ENCODE peak calls at places on chromosomes 4 and X, in six cellular contexts. One of them, this sample, is unnamed.

GRCh38 chr4:44629280-44629866 is 22.1 kb downstream of the YIPF7 start:
- DNase-seq in CD8-positive, alpha-beta memory T cell: peak; percentile 46
- DNase-seq in right cardiac atrium: peak; percentile 15
- DNase-seq in mesendoderm: peak; percentile 70
- DNase-seq in fibroblast of lung: peak; percentile 45
- DNase-seq in tibial nerve: no peak
- DNase-seq in this sample: peak; percentile 7

GRCh38 chrX:98067611-98068010 is 1183.9 kb downstream of the RPA4 start:
- DNase-seq in tibial nerve: no peak
- DNase-seq in mesendoderm: peak; percentile 38
- DNase-seq in CD8-positive, alpha-beta memory T cell: no peak
- DNase-seq in fibroblast of lung: peak; percentile 11
- DNase-seq in right cardiac atrium: no peak
- DNase-seq in this sample: no peak

GRCh38 chrX:44884944-44885343 is 12.0 kb downstream of the KDM6A start:
- DNase-seq in mesendoderm: no peak
- DNase-seq in fibroblast of lung: no peak
- DNase-seq in tibial nerve: no peak
- DNase-seq in right cardiac atrium: no peak
- DNase-seq in CD8-positive, alpha-beta memory T cell: no peak
- DNase-seq in this sample: no peak

GRCh38 chr4:142846105-142846728 is at the start of gene INPP4B:
- DNase-seq in right cardiac atrium: peak; percentile 28
- DNase-seq in fibroblast of lung: peak; percentile 60
- DNase-seq in tibial nerve: peak; percentile 19
- DNase-seq in CD8-positive, alpha-beta memory T cell: peak; percentile 52
- DNase-seq in mesendoderm: peak; percentile 70
- DNase-seq in this sample: no peak

GRCh38 chr4:113835005-113835404 is 73.5 kb upstream of the CAMK2D start:
- DNase-seq in mesendoderm: peak; percentile 35
- DNase-seq in right cardiac atrium: no peak
- DNase-seq in tibial nerve: no peak
- DNase-seq in CD8-positive, alpha-beta memory T cell: no peak
- DNase-seq in fibroblast of lung: peak; percentile 13
- DNase-seq in this sample: no peak

GRCh38 chrX:22392176-22392814 is 119.6 kb downstream of the CBLL2 start:
- DNase-seq in right cardiac atrium: no peak
- DNase-seq in mesendoderm: no peak
- DNase-seq in fibroblast of lung: no peak
- DNase-seq in tibial nerve: no peak
- DNase-seq in CD8-positive, alpha-beta memory T cell: no peak
- DNase-seq in this sample: no peak

GRCh38 chr4:7529368-7529923 is 94.7 kb upstream of the PSAPL1 start:
- DNase-seq in tibial nerve: no peak
- DNase-seq in CD8-positive, alpha-beta memory T cell: no peak
- DNase-seq in right cardiac atrium: no peak
- DNase-seq in fibroblast of lung: no peak
- DNase-seq in mesendoderm: peak; percentile 86
- DNase-seq in this sample: no peak

GRCh38 chr4:8282742-8283141 is 13.2 kb downstream of the HTRA3 start:
- DNase-seq in mesendoderm: no peak
- DNase-seq in tibial nerve: no peak
- DNase-seq in fibroblast of lung: no peak
- DNase-seq in right cardiac atrium: peak; percentile 15
- DNase-seq in CD8-positive, alpha-beta memory T cell: no peak
- DNase-seq in this sample: no peak

GRCh38 chr4:87309625-87310024 is 13.1 kb downstream of the HSD17B13 start:
- DNase-seq in CD8-positive, alpha-beta memory T cell: no peak
- DNase-seq in right cardiac atrium: no peak
- DNase-seq in fibroblast of lung: no peak
- DNase-seq in mesendoderm: no peak
- DNase-seq in tibial nerve: no peak
- DNase-seq in this sample: no peak

GRCh38 chrX:64894454-64895038 is 81.7 kb downstream of the ZC4H2 start:
- DNase-seq in fibroblast of lung: no peak
- DNase-seq in tibial nerve: no peak
- DNase-seq in mesendoderm: peak; percentile 71
- DNase-seq in right cardiac atrium: no peak
- DNase-seq in CD8-positive, alpha-beta memory T cell: peak; percentile 47
- DNase-seq in this sample: no peak

GRCh38 chr4:17760602-17761001 is 20.8 kb downstream of the FAM184B start:
- DNase-seq in CD8-positive, alpha-beta memory T cell: no peak
- DNase-seq in right cardiac atrium: no peak
- DNase-seq in fibroblast of lung: no peak
- DNase-seq in tibial nerve: no peak
- DNase-seq in mesendoderm: peak; percentile 21
- DNase-seq in this sample: no peak

GRCh38 chr4:119314356-119314755 is 7.6 kb downstream of the FABP2 start:
- DNase-seq in CD8-positive, alpha-beta memory T cell: no peak
- DNase-seq in tibial nerve: no peak
- DNase-seq in mesendoderm: peak; percentile 66
- DNase-seq in fibroblast of lung: peak; percentile 71
- DNase-seq in right cardiac atrium: no peak
- DNase-seq in this sample: no peak

GRCh38 chr4:153207027-153207426 is 2.8 kb downstream of the TRIM2 start:
- DNase-seq in tibial nerve: no peak
- DNase-seq in right cardiac atrium: no peak
- DNase-seq in mesendoderm: peak; percentile 82
- DNase-seq in fibroblast of lung: no peak
- DNase-seq in CD8-positive, alpha-beta memory T cell: no peak
- DNase-seq in this sample: no peak

GRCh38 chr4:80239480-80239879 is 27.0 kb upstream of the FGF5 start:
- DNase-seq in mesendoderm: no peak
- DNase-seq in fibroblast of lung: no peak
- DNase-seq in CD8-positive, alpha-beta memory T cell: no peak
- DNase-seq in tibial nerve: no peak
- DNase-seq in right cardiac atrium: no peak
- DNase-seq in this sample: no peak

GRCh38 chr4:173012608-173013007 is 156.0 kb upstream of the GALNT7 start:
- DNase-seq in CD8-positive, alpha-beta memory T cell: no peak
- DNase-seq in fibroblast of lung: no peak
- DNase-seq in mesendoderm: no peak
- DNase-seq in tibial nerve: no peak
- DNase-seq in right cardiac atrium: no peak
- DNase-seq in this sample: no peak

GRCh38 chr4:17283832-17284231 is 228.1 kb downstream of the QDPR start:
- DNase-seq in mesendoderm: no peak
- DNase-seq in fibroblast of lung: no peak
- DNase-seq in CD8-positive, alpha-beta memory T cell: no peak
- DNase-seq in tibial nerve: no peak
- DNase-seq in right cardiac atrium: no peak
- DNase-seq in this sample: no peak

GRCh38 chr4:6647169-6647568 is 6.7 kb downstream of the MRFAP1 start:
- DNase-seq in right cardiac atrium: no peak
- DNase-seq in tibial nerve: no peak
- DNase-seq in mesendoderm: no peak
- DNase-seq in fibroblast of lung: no peak
- DNase-seq in CD8-positive, alpha-beta memory T cell: no peak
- DNase-seq in this sample: no peak

GRCh38 chrX:87805829-87806490 is 288.4 kb downstream of the KLHL4 start:
- DNase-seq in right cardiac atrium: no peak
- DNase-seq in tibial nerve: no peak
- DNase-seq in CD8-positive, alpha-beta memory T cell: no peak
- DNase-seq in mesendoderm: peak; percentile 75
- DNase-seq in fibroblast of lung: no peak
- DNase-seq in this sample: no peak

GRCh38 chrX:153969904-153970397 is 1.7 kb downstream of the HCFC1 start:
- DNase-seq in fibroblast of lung: peak; percentile 64
- DNase-seq in right cardiac atrium: no peak
- DNase-seq in CD8-positive, alpha-beta memory T cell: no peak
- DNase-seq in tibial nerve: no peak
- DNase-seq in mesendoderm: no peak
- DNase-seq in this sample: no peak

GRCh38 chr4:123856689-123857545 is 460.3 kb downstream of the SPRY1 start:
- DNase-seq in right cardiac atrium: peak; percentile 51
- DNase-seq in fibroblast of lung: peak; percentile 59
- DNase-seq in mesendoderm: peak; percentile 86
- DNase-seq in tibial nerve: no peak
- DNase-seq in CD8-positive, alpha-beta memory T cell: no peak
- DNase-seq in this sample: no peak

GRCh38 chrX:74537011-74537390 is 77.4 kb downstream of the RLIM start:
- DNase-seq in mesendoderm: peak; percentile 71
- DNase-seq in tibial nerve: no peak
- DNase-seq in right cardiac atrium: peak; percentile 41
- DNase-seq in fibroblast of lung: peak; percentile 47
- DNase-seq in CD8-positive, alpha-beta memory T cell: no peak
- DNase-seq in this sample: no peak

GRCh38 chr4:84799318-84799717 is 167.2 kb downstream of the WDFY3 start:
- DNase-seq in CD8-positive, alpha-beta memory T cell: no peak
- DNase-seq in right cardiac atrium: no peak
- DNase-seq in tibial nerve: no peak
- DNase-seq in mesendoderm: no peak
- DNase-seq in fibroblast of lung: no peak
- DNase-seq in this sample: no peak

GRCh38 chr4:83431200-83431599 is 24.4 kb downstream of the HELQ start:
- DNase-seq in tibial nerve: no peak
- DNase-seq in fibroblast of lung: no peak
- DNase-seq in mesendoderm: no peak
- DNase-seq in CD8-positive, alpha-beta memory T cell: no peak
- DNase-seq in right cardiac atrium: no peak
- DNase-seq in this sample: no peak

GRCh38 chr4:54228563-54229501 is at the start of gene PDGFRA:
- DNase-seq in tibial nerve: peak; percentile 70
- DNase-seq in CD8-positive, alpha-beta memory T cell: no peak
- DNase-seq in mesendoderm: peak; percentile 47
- DNase-seq in right cardiac atrium: peak; percentile 80
- DNase-seq in fibroblast of lung: peak; percentile 98
- DNase-seq in this sample: no peak
- H3K4me1 ChIP-seq in tibial nerve: peaks cover 80% of the 10 kb centered on the region
- H3K4me1 ChIP-seq in CD8-positive, alpha-beta memory T cell: peaks cover 18% of the 10 kb centered on the region
- H3K4me1 ChIP-seq in mesendoderm: peaks cover 4% of the 10 kb centered on the region
- H3K4me1 ChIP-seq in right cardiac atrium: peaks cover 7% of the 10 kb centered on the region
- H3K4me1 ChIP-seq in fibroblast of lung: peaks cover 9% of the 10 kb centered on the region
- H3K4me1 ChIP-seq in this sample: peaks cover 49% of the 10 kb centered on the region

DNA sequence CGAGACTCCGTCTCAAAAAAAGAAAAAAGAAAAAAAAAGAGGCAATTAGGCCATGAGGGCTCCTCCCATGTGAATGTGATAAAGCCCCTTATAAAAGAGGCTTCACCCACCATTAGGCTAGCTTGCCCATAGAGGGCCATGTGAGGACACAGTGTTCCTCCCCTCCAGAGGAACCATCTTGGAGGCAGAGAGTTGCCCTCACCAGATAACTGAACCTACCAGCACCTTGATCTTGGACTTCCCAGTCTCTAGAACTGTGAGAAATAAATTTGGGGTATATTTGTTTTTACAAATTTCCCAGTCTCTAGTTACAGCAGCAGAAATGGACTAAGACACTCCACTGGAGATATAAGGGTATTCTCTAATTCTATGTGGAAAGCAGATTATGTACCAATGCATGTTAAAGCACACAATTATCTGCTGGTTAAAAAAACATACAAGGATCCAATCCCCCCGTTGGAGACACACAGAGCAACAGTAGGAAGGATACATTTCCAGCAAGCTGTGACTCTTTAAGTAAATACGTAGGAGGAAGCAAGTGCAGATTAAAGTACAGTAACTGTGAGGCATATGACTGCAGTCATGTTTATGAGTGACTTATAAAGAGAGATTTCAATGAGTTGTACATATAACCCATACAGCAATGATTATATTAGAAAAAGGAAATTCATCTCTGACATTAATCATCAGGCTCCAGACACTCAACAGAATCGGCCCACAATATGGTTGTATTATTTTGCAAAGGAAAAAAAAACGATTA is 21.4 kb downstream of the SH3RF1 start:
- DNase-seq in CD8-positive, alpha-beta memory T cell: no peak
- DNase-seq in tibial nerve: no peak
- DNase-seq in mesendoderm: no peak
- DNase-seq in fibroblast of lung: peak; percentile 55
- DNase-seq in right cardiac atrium: no peak
- DNase-seq in this sample: no peak
- H3K4me1 ChIP-seq in CD8-positive, alpha-beta memory T cell: no peaks in the 10 kb centered on the region
- H3K4me1 ChIP-seq in tibial nerve: peaks cover 52% of the 10 kb centered on the region
- H3K4me1 ChIP-seq in mesendoderm: peaks cover 21% of the 10 kb centered on the region
- H3K4me1 ChIP-seq in fibroblast of lung: peaks cover 16% of the 10 kb centered on the region
- H3K4me1 ChIP-seq in right cardiac atrium: peaks cover 7% of the 10 kb centered on the region
- H3K4me1 ChIP-seq in this sample: peaks cover 43% of the 10 kb centered on the region

GRCh38 chr4:68338625-68339024 is 11.3 kb downstream of the YTHDC1 start:
- DNase-seq in fibroblast of lung: no peak
- DNase-seq in CD8-positive, alpha-beta memory T cell: no peak
- DNase-seq in tibial nerve: no peak
- DNase-seq in right cardiac atrium: no peak
- DNase-seq in mesendoderm: peak; percentile 8
- DNase-seq in this sample: no peak
- H3K4me1 ChIP-seq in fibroblast of lung: no peaks in the 10 kb centered on the region
- H3K4me1 ChIP-seq in CD8-positive, alpha-beta memory T cell: peaks cover 45% of the 10 kb centered on the region
- H3K4me1 ChIP-seq in tibial nerve: peaks cover 89% of the 10 kb centered on the region
- H3K4me1 ChIP-seq in right cardiac atrium: peaks cover 5% of the 10 kb centered on the region
- H3K4me1 ChIP-seq in mesendoderm: no peaks in the 10 kb centered on the region
- H3K4me1 ChIP-seq in this sample: peaks cover 26% of the 10 kb centered on the region

GRCh38 chr4:39324446-39324845 is 41.7 kb downstream of the RFC1 start:
- DNase-seq in tibial nerve: no peak
- DNase-seq in right cardiac atrium: no peak
- DNase-seq in fibroblast of lung: no peak
- DNase-seq in CD8-positive, alpha-beta memory T cell: no peak
- DNase-seq in mesendoderm: peak; percentile 40
- DNase-seq in this sample: no peak

GRCh38 chr4:39324897-39325613 is 41.1 kb downstream of the RFC1 start:
- DNase-seq in fibroblast of lung: no peak
- DNase-seq in tibial nerve: no peak
- DNase-seq in mesendoderm: no peak
- DNase-seq in CD8-positive, alpha-beta memory T cell: no peak
- DNase-seq in right cardiac atrium: no peak
- DNase-seq in this sample: no peak

GRCh38 chr4:39330353-39330752 is 35.8 kb downstream of the RFC1 start:
- DNase-seq in right cardiac atrium: no peak
- DNase-seq in tibial nerve: no peak
- DNase-seq in fibroblast of lung: no peak
- DNase-seq in CD8-positive, alpha-beta memory T cell: no peak
- DNase-seq in mesendoderm: no peak
- DNase-seq in this sample: no peak

GRCh38 chr4:39323836-39324235 is 42.3 kb downstream of the RFC1 start:
- DNase-seq in right cardiac atrium: no peak
- DNase-seq in CD8-positive, alpha-beta memory T cell: no peak
- DNase-seq in mesendoderm: no peak
- DNase-seq in tibial nerve: no peak
- DNase-seq in fibroblast of lung: no peak
- DNase-seq in this sample: no peak

GRCh38 chr4:39326468-39326960 is 39.6 kb downstream of the RFC1 start:
- DNase-seq in right cardiac atrium: no peak
- DNase-seq in tibial nerve: no peak
- DNase-seq in mesendoderm: no peak
- DNase-seq in fibroblast of lung: no peak
- DNase-seq in CD8-positive, alpha-beta memory T cell: no peak
- DNase-seq in this sample: no peak
- H3K4me1 ChIP-seq in right cardiac atrium: no peaks in the 10 kb centered on the region
- H3K4me1 ChIP-seq in tibial nerve: no peaks in the 10 kb centered on the region
- H3K4me1 ChIP-seq in mesendoderm: no peaks in the 10 kb centered on the region
- H3K4me1 ChIP-seq in fibroblast of lung: no peaks in the 10 kb centered on the region
- H3K4me1 ChIP-seq in CD8-positive, alpha-beta memory T cell: no peaks in the 10 kb centered on the region
- H3K4me1 ChIP-seq in this sample: no peaks in the 10 kb centered on the region

This sample was measured in keratinocyte.